ENCODE peak calls at places on chromosomes 3 and 15, in six cellular contexts. B is K562, R is kidney tubule cell, V is posterior cingulate gyrus, L is NCI-H510A, E is NCI-H1694 treated with DMSO at 0.1 percent for 48 hours. D is an unnamed sample.

GRCh38 chr3:47803478-47804025 is 614 bp downstream of the DHX30 start:
- DNase-seq in B (no peak), R (no peak), V (no peak), L (peak; percentile 52), E (no peak), D (no peak)

GRCh38 chr15:85744636-85745422 is 49.9 kb downstream of the KLHL25 start:
- DNase-seq in B (no peak), R (no peak), V (no peak), L (no peak), E (no peak), D (no peak)

GRCh38 chr3:14680716-14681115 is 5.8 kb downstream of the C3orf20 start:
- DNase-seq in B (no peak), R (no peak), V (no peak), L (no peak), E (no peak), D (no peak)

GRCh38 chr15:65371976-65372786 is 5.6 kb downstream of the IGDCC3 start:
- DNase-seq in B (no peak), R (no peak), V (no peak), L (no peak), E (no peak), D (no peak)

GRCh38 chr15:68542771-68543544 is 35.8 kb upstream of the CORO2B start:
- DNase-seq in B (no peak), R (peak; percentile 68), V (no peak), L (no peak), E (no peak), D (no peak)

GRCh38 chr3:29099296-29099695 is 181.6 kb upstream of the RBMS3 start:
- DNase-seq in B (no peak), R (no peak), V (no peak), L (no peak), E (no peak), D (no peak)

GRCh38 chr3:158709666-158710083 is 22.6 kb downstream of the RARRES1 start:
- DNase-seq in B (no peak), R (peak; percentile 98), V (no peak), L (no peak), E (no peak), D (no peak)

GRCh38 chr3:194043516-194043915 is 92.4 kb upstream of the HES1 start:
- DNase-seq in B (peak; percentile 44), R (peak; percentile 82), V (no peak), L (no peak), E (no peak), D (no peak)

GRCh38 chr3:15291589-15292541 is 40.5 kb downstream of the SH3BP5 start:
- DNase-seq in B (peak; percentile 41), R (no peak), V (no peak), L (no peak), E (no peak), D (peak; percentile 57)

GRCh38 chr3:11498646-11499045 is 145.1 kb downstream of the VGLL4 start:
- DNase-seq in B (no peak), R (peak; percentile 80), V (no peak), L (peak; percentile 35), E (peak; percentile 72), D (no peak)

GRCh38 chr3:33717616-33717865 is 513 bp downstream of the CLASP2 start:
- DNase-seq in B (peak; percentile 82), R (no peak), V (no peak), L (no peak), E (no peak), D (no peak)

GRCh38 chr3:144187531-144188230 is 216.1 kb downstream of the DIPK2A start:
- DNase-seq in B (no peak), R (no peak), V (no peak), L (no peak), E (peak; percentile 45), D (no peak)

GRCh38 chr3:40780341-40780800 is 255.6 kb downstream of the ZNF621 start:
- DNase-seq in B (no peak), R (peak; percentile 46), V (peak; percentile 77), L (peak; percentile 12), E (no peak), D (no peak)

GRCh38 chr3:169811606-169812123 is 1.0 kb upstream of the LRRIQ4 start:
- DNase-seq in B (no peak), R (peak; percentile 38), V (peak; percentile 12), L (peak; percentile 22), E (no peak), D (no peak)

GRCh38 chr3:57892423-57892822 is 115.8 kb upstream of the FLNB start:
- DNase-seq in B (no peak), R (peak; percentile 9), V (no peak), L (no peak), E (no peak), D (no peak)

GRCh38 chr3:33699275-33699674 is 18.8 kb downstream of the CLASP2 start:
- DNase-seq in B (no peak), R (no peak), V (no peak), L (no peak), E (no peak), D (no peak)

GRCh38 chr3:70249509-70250160 is 62.8 kb downstream of the MDFIC2 start:
- DNase-seq in B (no peak), R (peak; percentile 40), V (no peak), L (no peak), E (no peak), D (no peak)

GRCh38 chr3:43062556-43063040 is 43.3 kb downstream of the POMGNT2 start:
- DNase-seq in B (peak; percentile 43), R (no peak), V (no peak), L (no peak), E (no peak), D (no peak)

GRCh38 chr3:195196266-195196665 is 74.7 kb downstream of the XXYLT1 start:
- DNase-seq in B (no peak), R (peak; percentile 19), V (no peak), L (no peak), E (no peak), D (no peak)

GRCh38 chr15:89874926-89875564 is 18.7 kb downstream of the AP3S2 start:
- DNase-seq in B (peak; percentile 76), R (peak; percentile 76), V (peak; percentile 87), L (peak; percentile 30), E (peak; percentile 34), D (peak; percentile 72)

GRCh38 chr3:197023241-197023997 is 6.2 kb downstream of the MELTF start:
- DNase-seq in B (no peak), R (peak; percentile 92), V (no peak), L (peak; percentile 67), E (peak; percentile 77), D (no peak)

GRCh38 chr3:42014949-42015533 is 53.1 kb upstream of the ULK4 start:
- DNase-seq in B (peak; percentile 49), R (no peak), V (no peak), L (no peak), E (no peak), D (no peak)

GRCh38 chr3:195811756-195812155 is at the start of gene MUC4:
- DNase-seq in B (peak; percentile 52), R (no peak), V (no peak), L (no peak), E (no peak), D (no peak)

GRCh38 chr3:51675201-51675611 is 4.2 kb downstream of the TEX264 start:
- DNase-seq in B (no peak), R (peak; percentile 81), V (no peak), L (no peak), E (no peak), D (no peak)

GRCh38 chr3:66933233-66933632 is 64.9 kb upstream of the KBTBD8 start:
- DNase-seq in B (no peak), R (no peak), V (no peak), L (no peak), E (no peak), D (no peak)

GRCh38 chr3:72724070-72724469 is 124.2 kb downstream of the SHQ1 start:
- DNase-seq in B (no peak), R (peak; percentile 90), V (no peak), L (no peak), E (no peak), D (no peak)

GRCh38 chr3:38372214-38372601 is 25.6 kb downstream of the XYLB start:
- DNase-seq in B (no peak), R (peak; percentile 9), V (no peak), L (no peak), E (no peak), D (no peak)